ENCODE peak calls at places on chromosomes 11 and 22, in eight cellular contexts. One of them, this sample, is unnamed.

GRCh38 chr11:72209101-72209500 is 7.5 kb upstream of the FOLR2 start:
- DNase-seq in T follicular helper cell: no peak
- DNase-seq in CD4-positive, alpha-beta T cell: no peak
- DNase-seq in HepG2: no peak
- DNase-seq in posterior vena cava: no peak
- DNase-seq in sciatic nerve: no peak
- DNase-seq in AML-193: no peak
- DNase-seq in EL: no peak
- DNase-seq in this sample: no peak

GRCh38 chr22:32751065-32751739 is 50.3 kb upstream of the TIMP3 start:
- DNase-seq in AML-193: no peak
- DNase-seq in CD4-positive, alpha-beta T cell: no peak
- DNase-seq in EL: no peak
- DNase-seq in sciatic nerve: no peak
- DNase-seq in HepG2: peak; percentile 29
- DNase-seq in T follicular helper cell: no peak
- DNase-seq in posterior vena cava: no peak
- DNase-seq in this sample: no peak

GRCh38 chr11:3939651-3940190 is 84.3 kb downstream of the STIM1 start:
- DNase-seq in T follicular helper cell: no peak
- DNase-seq in EL: peak; percentile 58
- DNase-seq in posterior vena cava: no peak
- DNase-seq in sciatic nerve: no peak
- DNase-seq in HepG2: no peak
- DNase-seq in CD4-positive, alpha-beta T cell: no peak
- DNase-seq in AML-193: no peak
- DNase-seq in this sample: no peak

GRCh38 chr22:30833328-30833727 is 135.2 kb downstream of the MORC2 start:
- DNase-seq in HepG2: no peak
- DNase-seq in T follicular helper cell: no peak
- DNase-seq in AML-193: no peak
- DNase-seq in sciatic nerve: no peak
- DNase-seq in CD4-positive, alpha-beta T cell: no peak
- DNase-seq in EL: no peak
- DNase-seq in posterior vena cava: no peak
- DNase-seq in this sample: no peak

GRCh38 chr11:26828291-26828690 is 106.4 kb upstream of the SLC5A12 start:
- DNase-seq in posterior vena cava: no peak
- DNase-seq in AML-193: no peak
- DNase-seq in HepG2: no peak
- DNase-seq in CD4-positive, alpha-beta T cell: no peak
- DNase-seq in sciatic nerve: no peak
- DNase-seq in T follicular helper cell: no peak
- DNase-seq in EL: no peak
- DNase-seq in this sample: no peak

GRCh38 chr11:36362902-36363301 is 66.8 kb downstream of the PRR5L start:
- DNase-seq in HepG2: no peak
- DNase-seq in T follicular helper cell: no peak
- DNase-seq in EL: peak; percentile 89
- DNase-seq in AML-193: no peak
- DNase-seq in sciatic nerve: no peak
- DNase-seq in CD4-positive, alpha-beta T cell: no peak
- DNase-seq in posterior vena cava: no peak
- DNase-seq in this sample: no peak

GRCh38 chr11:110356769-110357671 is 60.6 kb upstream of the RDX start:
- DNase-seq in sciatic nerve: no peak
- DNase-seq in AML-193: no peak
- DNase-seq in CD4-positive, alpha-beta T cell: no peak
- DNase-seq in HepG2: peak; percentile 84
- DNase-seq in posterior vena cava: no peak
- DNase-seq in T follicular helper cell: no peak
- DNase-seq in EL: peak; percentile 69
- DNase-seq in this sample: no peak

GRCh38 chr11:109112748-109113378 is 309.1 kb upstream of the C11orf87 start:
- DNase-seq in HepG2: no peak
- DNase-seq in sciatic nerve: no peak
- DNase-seq in CD4-positive, alpha-beta T cell: no peak
- DNase-seq in AML-193: no peak
- DNase-seq in T follicular helper cell: no peak
- DNase-seq in EL: no peak
- DNase-seq in posterior vena cava: no peak
- DNase-seq in this sample: no peak

GRCh38 chr11:57818812-57819211 is 57.2 kb downstream of the CTNND1 start:
- DNase-seq in EL: no peak
- DNase-seq in sciatic nerve: no peak
- DNase-seq in T follicular helper cell: no peak
- DNase-seq in AML-193: no peak
- DNase-seq in posterior vena cava: no peak
- DNase-seq in CD4-positive, alpha-beta T cell: no peak
- DNase-seq in HepG2: no peak
- DNase-seq in this sample: no peak

GRCh38 chr11:57008373-57008772 is 19.7 kb downstream of the OR5AK2 start:
- DNase-seq in CD4-positive, alpha-beta T cell: no peak
- DNase-seq in AML-193: no peak
- DNase-seq in sciatic nerve: no peak
- DNase-seq in EL: no peak
- DNase-seq in T follicular helper cell: no peak
- DNase-seq in HepG2: no peak
- DNase-seq in posterior vena cava: no peak
- DNase-seq in this sample: no peak

GRCh38 chr11:33636104-33636503 is 64.5 kb downstream of the C11orf91 start:
- DNase-seq in posterior vena cava: no peak
- DNase-seq in EL: peak; percentile 35
- DNase-seq in T follicular helper cell: no peak
- DNase-seq in sciatic nerve: no peak
- DNase-seq in CD4-positive, alpha-beta T cell: no peak
- DNase-seq in AML-193: peak; percentile 19
- DNase-seq in HepG2: no peak
- DNase-seq in this sample: no peak

GRCh38 chr22:49767355-49768062 is 60.2 kb downstream of the BRD1 start:
- DNase-seq in EL: peak; percentile 55
- DNase-seq in AML-193: peak; percentile 52
- DNase-seq in HepG2: peak; percentile 58
- DNase-seq in sciatic nerve: peak; percentile 48
- DNase-seq in posterior vena cava: peak; percentile 68
- DNase-seq in T follicular helper cell: no peak
- DNase-seq in CD4-positive, alpha-beta T cell: no peak
- DNase-seq in this sample: peak; percentile 74

GRCh38 chr22:21866821-21867527 is 471 bp downstream of the MAPK1 start:
- DNase-seq in HepG2: no peak
- DNase-seq in AML-193: no peak
- DNase-seq in EL: no peak
- DNase-seq in CD4-positive, alpha-beta T cell: no peak
- DNase-seq in T follicular helper cell: no peak
- DNase-seq in sciatic nerve: peak; percentile 64
- DNase-seq in posterior vena cava: no peak
- DNase-seq in this sample: peak; percentile 61

GRCh38 chr11:31810779-31811647 is at the start of gene PAX6:
- DNase-seq in CD4-positive, alpha-beta T cell: peak; percentile 29
- DNase-seq in sciatic nerve: no peak
- DNase-seq in AML-193: no peak
- DNase-seq in posterior vena cava: peak; percentile 89
- DNase-seq in T follicular helper cell: no peak
- DNase-seq in EL: peak; percentile 63
- DNase-seq in HepG2: peak; percentile 51
- DNase-seq in this sample: no peak

GRCh38 chr11:124799384-124800225 is 601 bp downstream of the MSANTD2 start:
- DNase-seq in T follicular helper cell: peak; percentile 24
- DNase-seq in EL: peak; percentile 36
- DNase-seq in posterior vena cava: peak; percentile 84
- DNase-seq in sciatic nerve: peak; percentile 65
- DNase-seq in AML-193: peak; percentile 3
- DNase-seq in CD4-positive, alpha-beta T cell: peak; percentile 26
- DNase-seq in HepG2: no peak
- DNase-seq in this sample: peak; percentile 71

GRCh38 chr22:25409240-25409639 is 155.2 kb upstream of the GRK3 start:
- DNase-seq in CD4-positive, alpha-beta T cell: no peak
- DNase-seq in HepG2: no peak
- DNase-seq in AML-193: no peak
- DNase-seq in sciatic nerve: no peak
- DNase-seq in EL: no peak
- DNase-seq in posterior vena cava: peak; percentile 45
- DNase-seq in T follicular helper cell: no peak
- DNase-seq in this sample: no peak

GRCh38 chr11:6695377-6695776 is 12.2 kb upstream of the MRPL17 start:
- DNase-seq in posterior vena cava: no peak
- DNase-seq in EL: peak; percentile 73
- DNase-seq in AML-193: no peak
- DNase-seq in CD4-positive, alpha-beta T cell: no peak
- DNase-seq in sciatic nerve: no peak
- DNase-seq in T follicular helper cell: no peak
- DNase-seq in HepG2: no peak
- DNase-seq in this sample: no peak

GRCh38 chr11:114163830-114164401 is 104.4 kb downstream of the ZBTB16 start:
- DNase-seq in sciatic nerve: no peak
- DNase-seq in CD4-positive, alpha-beta T cell: no peak
- DNase-seq in EL: no peak
- DNase-seq in HepG2: no peak
- DNase-seq in T follicular helper cell: no peak
- DNase-seq in AML-193: peak; percentile 46
- DNase-seq in posterior vena cava: peak; percentile 78
- DNase-seq in this sample: no peak

GRCh38 chr11:126268708-126269579 is at the start of the genes FOXRED1 and SRPRA:
- DNase-seq in EL: peak; percentile 99
- DNase-seq in T follicular helper cell: peak; percentile 100
- DNase-seq in sciatic nerve: peak; percentile 100
- DNase-seq in CD4-positive, alpha-beta T cell: peak; percentile 100
- DNase-seq in AML-193: peak; percentile 93
- DNase-seq in HepG2: peak; percentile 96
- DNase-seq in posterior vena cava: peak; percentile 100
- DNase-seq in this sample: peak; percentile 98

This sample was measured in H1.